ENCODE peak calls at places on chromosome 6, in four cellular contexts. A is T1000; N is activated naive CD4-positive, alpha-beta T cell treated with anti-CD3 and anti-CD28 coated beads for 36 hours; R is endothelial cell of umbilical vein. H is an unnamed sample.

GRCh38 chr6:44386364-44386928 is 1.1 kb upstream of the CDC5L start:
- DNase-seq in A (no peak), R (no peak), N (no peak), H (no peak)

GRCh38 chr6:75643173-75643572 is 41.5 kb downstream of the SENP6 start:
- DNase-seq in R (no peak), N (no peak), A (no peak), H (peak; percentile 77)

GRCh38 chr6:117232191-117232590 is 33.2 kb upstream of the VGLL2 start:
- DNase-seq in N (no peak), A (no peak), R (no peak), H (no peak)

GRCh38 chr6:136647363-136647763 is 97.1 kb upstream of the MAP7 start:
- DNase-seq in R (peak; percentile 88), A (no peak), N (peak; percentile 73), H (no peak)

GRCh38 chr6:150199241-150199640 is 56.4 kb downstream of the PPP1R14C start:
- DNase-seq in A (no peak), R (no peak), N (no peak), H (no peak)

GRCh38 chr6:16524380-16524707 is 236.9 kb downstream of the ATXN1 start:
- DNase-seq in N (peak; percentile 25), A (no peak), R (no peak), H (peak; percentile 46)

GRCh38 chr6:2632368-2632767 is 118.4 kb downstream of the MYLK4 start:
- DNase-seq in N (no peak), A (no peak), R (no peak), H (no peak)

GRCh38 chr6:7566617-7567173 is 23.3 kb upstream of the SNRNP48 start:
- DNase-seq in N (no peak), A (no peak), R (no peak), H (no peak)

GRCh38 chr6:161547617-161548016 is 273.8 kb upstream of the AGPAT4 start:
- DNase-seq in R (no peak), N (no peak), A (no peak), H (no peak)

GRCh38 chr6:169618526-169619490 is 83.0 kb downstream of the WDR27 start:
- DNase-seq in R (no peak), A (peak; percentile 37), N (no peak), H (peak; percentile 73)

GRCh38 chr6:29294499-29294914 is 7.0 kb upstream of the OR14J1 start:
- DNase-seq in R (no peak), A (no peak), N (no peak), H (no peak)

GRCh38 chr6:2047855-2048254 is 197.6 kb downstream of the GMDS start:
- DNase-seq in A (no peak), R (no peak), N (no peak), H (no peak)

GRCh38 chr6:6915219-6915618 is 192.5 kb upstream of the RREB1 start:
- DNase-seq in R (no peak), N (no peak), A (no peak), H (no peak)

GRCh38 chr6:165661416-165662001 is 1.5 kb downstream of the PDE10A start:
- DNase-seq in N (no peak), A (no peak), R (no peak), H (no peak)

GRCh38 chr6:163416640-163417253 is 2.2 kb downstream of the QKI start:
- DNase-seq in N (peak; percentile 53), A (no peak), R (peak; percentile 91), H (peak; percentile 94)

GRCh38 chr6:70673601-70674000 is 5.9 kb downstream of the SMAP1 start:
- DNase-seq in R (peak; percentile 25), A (no peak), N (no peak), H (peak; percentile 60)

GRCh38 chr6:87543836-87544735 is 45.7 kb downstream of the RARS2 start:
- DNase-seq in A (no peak), N (no peak), R (no peak), H (no peak)